ENCODE peak calls at places on chromosomes 6 and 20, in ten cellular contexts. K is neural progenitor cell, A is cardiac fibroblast, O is tibial nerve, R is HFF-Myc, Q is Peyer's patch, M is endothelial cell of umbilical vein, J is A549, S is mammary epithelial cell, X is Caco-2. U is an unnamed sample.

GRCh38 chr20:49717693-49718092 is 4.0 kb upstream of the B4GALT5 start:
- DNase-seq in K (no peak), A (no peak), O (no peak), R (no peak), Q (no peak), M (peak), J (no peak), S (no peak), X (no peak), U (no peak)

GRCh38 chr20:63706027-63706695 is 1.6 kb downstream of the ARFRP1 start:
- DNase-seq in K (no peak), A (no peak), O (no peak), R (no peak), Q (no peak), M (no peak), J (no peak), S (no peak), X (no peak), U (no peak)

GRCh38 chr6:74720923-74721322 is 484.9 kb downstream of the COL12A1 start:
- DNase-seq in K (no peak), A (no peak), O (no peak), R (no peak), Q (no peak), M (peak), J (no peak), S (peak), X (no peak), U (no peak)

GRCh38 chr6:1562171-1562955 is 47.4 kb upstream of the FOXC1 start:
- DNase-seq in K (no peak), A (no peak), O (no peak), R (no peak), Q (no peak), M (no peak), J (no peak), S (peak), X (no peak), U (no peak)

GRCh38 chr6:88263591-88263990 is 97.4 kb upstream of the CNR1 start:
- DNase-seq in K (peak), A (peak), O (no peak), R (no peak), Q (no peak), M (no peak), J (no peak), S (no peak), X (no peak), U (no peak)

GRCh38 chr6:142357879-142358278 is 56.1 kb downstream of the ADGRG6 start:
- DNase-seq in K (no peak), A (no peak), O (no peak), R (no peak), Q (no peak), M (no peak), J (no peak), S (no peak), X (no peak), U (no peak)

GRCh38 chr20:854601-855000 is 21.1 kb downstream of the FAM110A start:
- DNase-seq in K (no peak), A (no peak), O (no peak), R (no peak), Q (no peak), M (no peak), J (no peak), S (peak), X (no peak), U (no peak)

GRCh38 chr20:60250251-60250650 is 292.0 kb downstream of the CDH26 start:
- DNase-seq in K (no peak), A (no peak), O (no peak), R (no peak), Q (no peak), M (no peak), J (no peak), S (no peak), X (no peak), U (no peak)

GRCh38 chr6:163461696-163462095 is 47.2 kb downstream of the QKI start:
- DNase-seq in K (no peak), A (no peak), O (no peak), R (no peak), Q (no peak), M (no peak), J (no peak), S (no peak), X (no peak), U (no peak)

GRCh38 chr6:25706314-25707014 is 48.1 kb upstream of the SLC17A4 start:
- DNase-seq in K (no peak), A (peak), O (no peak), R (no peak), Q (no peak), M (no peak), J (no peak), S (peak), X (no peak), U (no peak)

GRCh38 chr6:142702501-142703460 is 242.2 kb downstream of the HIVEP2 start:
- DNase-seq in K (peak), A (no peak), O (no peak), R (no peak), Q (peak), M (peak), J (no peak), S (peak), X (no peak), U (no peak)

GRCh38 chr6:1079525-1079924 is 232.4 kb upstream of the FOXQ1 start:
- DNase-seq in K (no peak), A (no peak), O (no peak), R (no peak), Q (no peak), M (no peak), J (no peak), S (no peak), X (peak), U (no peak)

GRCh38 chr6:51579013-51579412 is 508.4 kb downstream of the PKHD1 start:
- DNase-seq in K (no peak), A (no peak), O (no peak), R (no peak), Q (no peak), M (no peak), J (no peak), S (no peak), X (no peak), U (no peak)
- TF ChIP-seq CTCF in K (no peak), A (no peak), O (no peak), R (no peak), Q (no peak), M (no peak), J (no peak), S (no peak), X (no peak), U (no peak)

GRCh38 chr6:68636710-68637470 is 1.8 kb downstream of the ADGRB3 start:
- DNase-seq in K (no peak), A (no peak), O (no peak), R (no peak), Q (no peak), M (no peak), J (no peak), S (no peak), X (no peak), U (no peak)

GRCh38 chr6:68637782-68638181 is 2.7 kb downstream of the ADGRB3 start:
- DNase-seq in K (no peak), A (no peak), O (no peak), R (no peak), Q (no peak), M (no peak), J (no peak), S (no peak), X (no peak), U (no peak)

GRCh38 chr6:68635412-68635705 is 277 bp downstream of the ADGRB3 start:
- DNase-seq in K (no peak), A (no peak), O (no peak), R (no peak), Q (no peak), M (no peak), J (no peak), S (no peak), X (no peak), U (no peak)

GRCh38 chr6:68634503-68635411 is at the start of gene ADGRB3:
- DNase-seq in K (peak), A (peak), O (peak), R (no peak), Q (peak), M (peak), J (peak), S (peak), X (peak), U (peak)

GRCh38 chr6:68635706-68636513 is 828 bp downstream of the ADGRB3 start:
- DNase-seq in K (peak), A (peak), O (no peak), R (no peak), Q (no peak), M (peak), J (no peak), S (no peak), X (no peak), U (no peak)
- H3K4me3 ChIP-seq in K (peak), A (peak), O (peak), R (peak), Q (peak), M (peak), J (peak), S (peak), X (peak), U (peak)

GRCh38 chr6:165777680-165778079 is 114.6 kb upstream of the PDE10A start:
- DNase-seq in K (no peak), A (no peak), O (no peak), R (no peak), Q (no peak), M (no peak), J (no peak), S (no peak), X (no peak), U (no peak)
- TF ChIP-seq CTCF in K (peak), A (peak), O (no peak), R (no peak), Q (no peak), M (no peak), J (no peak), S (no peak), X (no peak), U (no peak)

GRCh38 chr6:129498950-129499870 is 210.8 kb downstream of the ARHGAP18 start:
- DNase-seq in K (peak), A (peak), O (no peak), R (peak), Q (no peak), M (peak), J (peak), S (peak), X (peak), U (peak)
- H3K4me3 ChIP-seq in K (no peak), A (no peak), O (no peak), R (no peak), Q (no peak), M (no peak), J (peak), S (peak), X (no peak), U (no peak)

GRCh38 chr20:3721912-3722311 is 9.5 kb upstream of the SIGLEC1 start:
- DNase-seq in K (no peak), A (no peak), O (no peak), R (no peak), Q (no peak), M (no peak), J (no peak), S (no peak), X (no peak), U (no peak)

GRCh38 chr20:3716195-3716834 is 3.9 kb upstream of the SIGLEC1 start:
- DNase-seq in K (peak), A (peak), O (no peak), R (no peak), Q (no peak), M (peak), J (peak), S (peak), X (peak), U (no peak)

GRCh38 chr20:3720626-3721025 is 8.2 kb upstream of the SIGLEC1 start:
- DNase-seq in K (no peak), A (no peak), O (no peak), R (no peak), Q (no peak), M (no peak), J (no peak), S (no peak), X (no peak), U (no peak)

GRCh38 chr20:3720068-3720467 is 7.7 kb upstream of the SIGLEC1 start:
- DNase-seq in K (no peak), A (no peak), O (no peak), R (no peak), Q (no peak), M (no peak), J (no peak), S (no peak), X (no peak), U (no peak)

DNA sequence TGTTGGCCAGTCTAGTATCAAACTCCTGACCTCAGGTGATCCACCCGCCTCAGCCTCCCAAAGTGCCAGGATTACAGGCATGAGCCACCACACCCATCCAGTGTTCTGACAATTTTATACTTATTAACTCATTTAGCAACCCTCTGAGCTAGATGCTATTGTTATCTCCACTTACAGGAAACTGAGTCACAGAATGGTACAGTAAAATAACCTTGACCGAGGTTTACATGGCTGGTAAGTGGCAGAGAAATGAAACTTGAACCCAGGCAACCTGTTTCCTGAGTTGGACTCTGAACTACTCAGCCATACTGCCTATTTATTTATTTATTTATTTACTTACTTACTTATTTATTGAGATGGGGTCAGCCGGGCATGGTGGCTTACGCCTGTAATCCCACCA is 6.6 kb upstream of the SIGLEC1 start:
- DNase-seq in K (no peak), A (no peak), O (no peak), R (no peak), Q (no peak), M (peak), J (no peak), S (no peak), X (no peak), U (no peak)
- TF ChIP-seq CTCF in K (no peak), A (no peak), O (no peak), R (no peak), Q (no peak), M (no peak), J (no peak), S (no peak), X (no peak), U (no peak)

GRCh38 chr20:9062066-9062465 is 6.8 kb upstream of the PLCB4 start:
- DNase-seq in K (no peak), A (no peak), O (no peak), R (no peak), Q (no peak), M (no peak), J (no peak), S (no peak), X (no peak), U (no peak)
- H3K4me3 ChIP-seq in K (no peak), A (no peak), O (no peak), R (no peak), Q (no peak), M (no peak), J (no peak), S (no peak), X (no peak), U (no peak)

U was measured in astrocyte of the cerebellum.